ENCODE peak calls at places on chromosomes 16 and 17, in ten cellular contexts. I is HCT116; D is HCEC 1CT; E is NCI-H774; Q is occipital lobe; S is GM10248; A is stimulated activated naive CD8-positive, alpha-beta T cell treated with anti-CD3 and anti-CD28 coated beads, Interleukin-15, amount 100 ng/mL, for 72 hours; X is HuH-7.5; Z is Daoy; R is activated CD4-positive, alpha-beta T cell treated with anti-CD3 and anti-CD28 coated beads for 4 hours. J is an unnamed sample.

GRCh38 chr17:43524945-43525575 is 21.1 kb downstream of the ETV4 start:
- DNase-seq in I (no peak), D (no peak), E (no peak), Q (no peak), S (no peak), A (no peak), X (no peak), Z (no peak), R (no peak), J (no peak)

GRCh38 chr16:88888778-88889387 is 22.4 kb upstream of the PABPN1L start:
- DNase-seq in I (no peak), D (no peak), E (no peak), Q (no peak), S (no peak), A (no peak), X (no peak), Z (no peak), R (no peak), J (no peak)

GRCh38 chr16:22402191-22402590 is 27.8 kb upstream of the CDR2 start:
- DNase-seq in I (no peak), D (peak), E (no peak), Q (no peak), S (no peak), A (no peak), X (no peak), Z (no peak), R (no peak), J (no peak)

GRCh38 chr17:62164712-62165377 is 99.8 kb upstream of the MED13 start:
- DNase-seq in I (no peak), D (no peak), E (no peak), Q (no peak), S (no peak), A (no peak), X (no peak), Z (no peak), R (no peak), J (no peak)

GRCh38 chr17:45011767-45012166 is 39.7 kb downstream of the DCAKD start:
- DNase-seq in I (no peak), D (no peak), E (no peak), Q (no peak), S (no peak), A (no peak), X (no peak), Z (no peak), R (no peak), J (no peak)

GRCh38 chr17:28917465-28917864 is 14.6 kb upstream of the DHRS13 start:
- DNase-seq in I (no peak), D (no peak), E (no peak), Q (no peak), S (no peak), A (no peak), X (no peak), Z (no peak), R (no peak), J (no peak)

GRCh38 chr16:3020604-3021448 is 658 bp downstream of the TNFRSF12A start:
- DNase-seq in I (peak), D (peak), E (no peak), Q (peak), S (no peak), A (peak), X (peak), Z (peak), R (peak), J (peak)

GRCh38 chr16:72853575-72853974 is 194.4 kb downstream of the ZFHX3 start:
- DNase-seq in I (no peak), D (no peak), E (no peak), Q (no peak), S (no peak), A (no peak), X (no peak), Z (no peak), R (no peak), J (no peak)

GRCh38 chr16:86044881-86045600 is 146.1 kb downstream of the IRF8 start:
- DNase-seq in I (no peak), D (no peak), E (no peak), Q (no peak), S (no peak), A (peak), X (no peak), Z (no peak), R (peak), J (no peak)

GRCh38 chr17:249236-249993 is 68.0 kb upstream of the DOC2B start:
- DNase-seq in I (no peak), D (no peak), E (no peak), Q (no peak), S (no peak), A (peak), X (no peak), Z (no peak), R (no peak), J (no peak)

GRCh38 chr17:44086364-44087311 is 16.1 kb downstream of the G6PC3 start:
- DNase-seq in I (peak), D (peak), E (no peak), Q (peak), S (no peak), A (peak), X (no peak), Z (peak), R (peak), J (no peak)

GRCh38 chr17:50056961-50057330 is 1.0 kb downstream of the ITGA3 start:
- DNase-seq in I (no peak), D (peak), E (no peak), Q (no peak), S (no peak), A (no peak), X (no peak), Z (peak), R (no peak), J (no peak)

GRCh38 chr17:17822189-17822978 is 14.4 kb downstream of the SREBF1 start:
- DNase-seq in I (no peak), D (peak), E (no peak), Q (peak), S (no peak), A (no peak), X (no peak), Z (peak), R (no peak), J (no peak)

GRCh38 chr16:50260206-50261159 is 5.9 kb upstream of the ADCY7 start:
- DNase-seq in I (no peak), D (no peak), E (no peak), Q (no peak), S (no peak), A (no peak), X (no peak), Z (no peak), R (no peak), J (no peak)

GRCh38 chr16:56547120-56547948 is 17.5 kb upstream of the MT4 start:
- DNase-seq in I (no peak), D (peak), E (no peak), Q (peak), S (no peak), A (no peak), X (no peak), Z (peak), R (no peak), J (no peak)

GRCh38 chr16:87006789-87007745 is 310.1 kb downstream of the C16orf95 start:
- DNase-seq in I (no peak), D (peak), E (no peak), Q (no peak), S (no peak), A (no peak), X (no peak), Z (peak), R (no peak), J (no peak)

GRCh38 chr17:65902831-65903549 is 288.9 kb downstream of the CEP112 start:
- DNase-seq in I (no peak), D (no peak), E (peak), Q (no peak), S (no peak), A (no peak), X (no peak), Z (no peak), R (no peak), J (no peak)

GRCh38 chr17:41065829-41066624 is at the start of gene KRTAP2-4:
- DNase-seq in I (peak), D (peak), E (no peak), Q (no peak), S (no peak), A (no peak), X (no peak), Z (peak), R (no peak), J (no peak)

GRCh38 chr17:8151641-8152111 is 528 bp downstream of the PER1 start:
- DNase-seq in I (no peak), D (peak), E (no peak), Q (peak), S (no peak), A (peak), X (peak), Z (peak), R (no peak), J (no peak)

GRCh38 chr16:84595052-84595481 is 22.8 kb downstream of the COTL1 start:
- DNase-seq in I (no peak), D (no peak), E (no peak), Q (no peak), S (no peak), A (no peak), X (no peak), Z (no peak), R (no peak), J (no peak)

GRCh38 chr17:48047113-48047740 is 932 bp upstream of the NFE2L1 start:
- DNase-seq in I (no peak), D (no peak), E (no peak), Q (no peak), S (no peak), A (no peak), X (no peak), Z (no peak), R (peak), J (no peak)

GRCh38 chr17:83186226-83186625 is 106.8 kb downstream of the METRNL start:
- DNase-seq in I (no peak), D (no peak), E (no peak), Q (no peak), S (no peak), A (peak), X (no peak), Z (no peak), R (no peak), J (peak)

GRCh38 chr17:31900877-31901276 is 631 bp downstream of the UTP6 start:
- DNase-seq in I (no peak), D (peak), E (no peak), Q (no peak), S (no peak), A (no peak), X (no peak), Z (no peak), R (no peak), J (no peak)

GRCh38 chr17:41799366-41799765 is 12.4 kb downstream of the P3H4 start:
- DNase-seq in I (no peak), D (no peak), E (no peak), Q (no peak), S (no peak), A (no peak), X (no peak), Z (no peak), R (no peak), J (no peak)